ENCODE peak calls at places on chromosomes 6 and 20, in four cellular contexts. K, M, X and J are unnamed samples.

GRCh38 chr6:145904391-145904790 is 59.8 kb downstream of the SHPRH start:
- DNase-seq in X (no peak), K (no peak), M (no peak), J (no peak)

GRCh38 chr6:83192456-83192855 is 609 bp downstream of the PGM3 start:
- DNase-seq in K (no peak), X (no peak), M (no peak), J (no peak)

GRCh38 chr6:2007165-2007564 is 238.2 kb downstream of the GMDS start:
- DNase-seq in X (no peak), M (no peak), K (no peak), J (no peak)

GRCh38 chr6:17086469-17086868 is 15.4 kb upstream of the STMND1 start:
- DNase-seq in K (peak; percentile 46), X (no peak), M (peak; percentile 34), J (peak; percentile 71)

GRCh38 chr6:21294144-21294543 is 299.4 kb upstream of the SOX4 start:
- DNase-seq in K (no peak), M (no peak), X (no peak), J (no peak)

GRCh38 chr6:26439151-26439550 is 1.2 kb upstream of the BTN3A3 start:
- DNase-seq in M (no peak), X (no peak), K (no peak), J (no peak)

GRCh38 chr20:45117581-45117980 is 2.6 kb upstream of the WFDC5 start:
- DNase-seq in M (peak; percentile 36), K (no peak), X (no peak), J (no peak)

GRCh38 chr6:55445648-55446204 is 118.5 kb downstream of the GFRAL start:
- DNase-seq in X (no peak), K (no peak), M (no peak), J (no peak)

GRCh38 chr6:136889271-136890193 is 32.6 kb upstream of the SLC35D3 start:
- DNase-seq in X (no peak), K (no peak), M (peak; percentile 14), J (no peak)

GRCh38 chr20:381581-382290 is 1.2 kb downstream of the TRIB3 start:
- DNase-seq in K (peak; percentile 80), M (no peak), X (peak; percentile 61), J (peak; percentile 83)

GRCh38 chr20:62878244-62879030 is 16.8 kb upstream of the TCFL5 start:
- DNase-seq in K (no peak), M (no peak), X (no peak), J (no peak)

GRCh38 chr20:63296411-63297299 is 3.7 kb downstream of the COL20A1 start:
- DNase-seq in M (no peak), K (no peak), X (no peak), J (no peak)

GRCh38 chr6:35710241-35710847 is 21.6 kb upstream of the FKBP5 start:
- DNase-seq in X (no peak), K (no peak), M (no peak), J (peak; percentile 10)

GRCh38 chr6:169024047-169024660 is 229.5 kb downstream of the THBS2 start:
- DNase-seq in K (no peak), M (no peak), X (no peak), J (no peak)

GRCh38 chr20:5535211-5535756 is 214.9 kb upstream of the SHLD1 start:
- DNase-seq in K (no peak), X (no peak), M (no peak), J (no peak)

GRCh38 chr20:37673429-37673828 is 20.4 kb upstream of the CTNNBL1 start:
- DNase-seq in X (no peak), M (no peak), K (no peak), J (no peak)

GRCh38 chr6:158703121-158703839 is 53.4 kb downstream of the SYTL3 start:
- DNase-seq in X (no peak), K (peak; percentile 50), M (no peak), J (peak; percentile 54)

GRCh38 chr6:44725070-44725469 is 337.6 kb downstream of the CDC5L start:
- DNase-seq in K (no peak), M (no peak), X (no peak), J (no peak)

GRCh38 chr6:93721386-93722048 is 302.2 kb upstream of the EPHA7 start:
- DNase-seq in X (no peak), M (peak; percentile 74), K (no peak), J (no peak)

GRCh38 chr6:38773338-38773737 is 58.2 kb downstream of the DNAH8 start:
- DNase-seq in K (no peak), M (no peak), X (no peak), J (no peak)

GRCh38 chr6:141199074-141199473 is 933.7 kb upstream of the GJE1 start:
- DNase-seq in X (no peak), M (no peak), K (no peak), J (no peak)

GRCh38 chr20:41627611-41628244 is 9.6 kb upstream of the CHD6 start:
- DNase-seq in X (no peak), K (no peak), M (no peak), J (no peak)

GRCh38 chr20:58127731-58128130 is 100.7 kb downstream of the ANKRD60 start:
- DNase-seq in M (peak; percentile 7), X (no peak), K (no peak), J (no peak)

GRCh38 chr6:29949934-29950333 is 7.6 kb downstream of the HLA-A start:
- DNase-seq in K (no peak), X (no peak), M (no peak), J (no peak)

GRCh38 chr20:6157345-6157744 is 34.5 kb upstream of the FERMT1 start:
- DNase-seq in X (no peak), M (no peak), K (no peak), J (no peak)

GRCh38 chr6:84409911-84410310 is 182.5 kb upstream of the CEP162 start:
- DNase-seq in X (no peak), M (no peak), K (no peak), J (no peak)

GRCh38 chr6:150276168-150276958 is 92.4 kb upstream of the IYD start:
- DNase-seq in M (no peak), X (no peak), K (no peak), J (no peak)

GRCh38 chr6:80543598-80544181 is 437.2 kb downstream of the BCKDHB start:
- DNase-seq in K (no peak), X (no peak), M (no peak), J (no peak)

GRCh38 chr6:866316-866715 is 173.4 kb upstream of the EXOC2 start:
- DNase-seq in M (no peak), K (no peak), X (no peak), J (no peak)

GRCh38 chr6:42450314-42451145 is 1.2 kb downstream of the TRERF1 start:
- DNase-seq in K (no peak), M (no peak), X (no peak), J (no peak)

GRCh38 chr20:46063151-46063550 is 26.6 kb downstream of the NCOA5 start:
- DNase-seq in K (no peak), M (no peak), X (no peak), J (peak; percentile 36)

GRCh38 chr6:93940381-93940780 is 521.0 kb upstream of the EPHA7 start:
- DNase-seq in M (no peak), K (no peak), X (no peak), J (no peak)